ENCODE peak calls at places on chromosomes 5 and 9, in ten cellular contexts. Q is mammary epithelial cell; N is CD4-positive, CD25-positive, alpha-beta regulatory T cell; V is cardiac muscle cell; X is left ventricle myocardium inferior; A is K562; I is A549; E is keratinocyte; M is DND-41; Y is testis. R is an unnamed sample. For H3K4me1, the result is how much of the 10 kb centered on the place peaks cover.

GRCh38 chr5:37665889-37666288 is 174.0 kb downstream of the GDNF start:
- DNase-seq in Q (no peak), N (no peak), V (peak), X (peak), A (no peak), I (no peak), E (no peak), M (no peak), Y (no peak), R (no peak)

GRCh38 chr5:114363837-114364236 is 2.0 kb downstream of the KCNN2 start:
- DNase-seq in Q (no peak), N (no peak), V (no peak), X (no peak), A (no peak), I (no peak), E (no peak), M (no peak), Y (no peak), R (no peak)

GRCh38 chr5:149961186-149961685 is 678 bp downstream of the SLC26A2 start:
- DNase-seq in Q (peak), N (no peak), V (no peak), X (no peak), A (no peak), I (no peak), E (no peak), M (no peak), Y (no peak), R (no peak)

GRCh38 chr5:76735762-76736545 is 20.0 kb downstream of the F2R start:
- DNase-seq in Q (no peak), N (no peak), V (no peak), X (no peak), A (no peak), I (no peak), E (no peak), M (no peak), Y (no peak), R (no peak)

GRCh38 chr5:135921388-135921787 is 25.7 kb upstream of the IL9 start:
- DNase-seq in Q (peak), N (no peak), V (peak), X (no peak), A (no peak), I (no peak), E (no peak), M (no peak), Y (no peak), R (no peak)

GRCh38 chr9:38068616-38068865 is 486 bp downstream of the SHB start:
- DNase-seq in Q (peak), N (no peak), V (peak), X (no peak), A (peak), I (peak), E (no peak), M (peak), Y (no peak), R (peak)

GRCh38 chr5:160542281-160542680 is 120.6 kb downstream of the PTTG1 start:
- DNase-seq in Q (peak), N (no peak), V (no peak), X (no peak), A (no peak), I (no peak), E (peak), M (no peak), Y (no peak), R (no peak)

GRCh38 chr9:127809562-127810377 is 7.1 kb downstream of the FPGS start:
- DNase-seq in Q (peak), N (no peak), V (peak), X (no peak), A (peak), I (peak), E (no peak), M (no peak), Y (no peak), R (no peak)

GRCh38 chr5:68269820-68270219 is 54.3 kb downstream of the PIK3R1 start:
- DNase-seq in Q (no peak), N (no peak), V (no peak), X (no peak), A (no peak), I (no peak), E (no peak), M (no peak), Y (no peak), R (no peak)

GRCh38 chr5:68272289-68272688 is 56.7 kb downstream of the PIK3R1 start:
- DNase-seq in Q (no peak), N (peak), V (peak), X (no peak), A (no peak), I (no peak), E (no peak), M (no peak), Y (no peak), R (no peak)

GRCh38 chr5:68271124-68271523 is 55.6 kb downstream of the PIK3R1 start:
- DNase-seq in Q (no peak), N (no peak), V (no peak), X (no peak), A (no peak), I (no peak), E (no peak), M (no peak), Y (no peak), R (no peak)

GRCh38 chr5:68268363-68269130 is 53.0 kb downstream of the PIK3R1 start:
- DNase-seq in Q (peak), N (no peak), V (no peak), X (no peak), A (no peak), I (no peak), E (no peak), M (no peak), Y (no peak), R (no peak)

DNA sequence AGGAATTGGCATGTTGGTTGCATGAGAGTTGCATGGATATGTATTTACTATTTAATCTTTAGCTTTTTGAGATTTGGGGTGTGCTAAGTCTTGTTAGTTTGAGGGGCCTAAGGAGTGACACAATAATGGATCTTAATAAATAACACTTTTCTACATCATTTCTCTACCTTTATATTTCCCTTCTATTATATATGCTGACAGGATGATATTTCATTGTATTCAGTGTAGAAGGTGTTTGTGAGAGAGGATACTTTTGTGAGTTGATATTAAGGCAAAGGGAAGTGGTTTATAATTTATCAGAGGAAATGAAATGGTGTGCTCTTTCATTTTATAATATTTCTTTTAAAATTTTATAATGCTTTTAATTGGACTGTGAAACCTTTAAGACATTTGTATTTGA is 55.0 kb downstream of the PIK3R1 start:
- DNase-seq in Q (no peak), N (no peak), V (no peak), X (no peak), A (no peak), I (no peak), E (no peak), M (no peak), Y (no peak), R (no peak)
- H3K4me1 ChIP-seq in Q (half or more), N (half or more), V (under half), X (half or more), A (under half), I (under half), E (half or more), M (half or more), Y (under half), R (half or more)

GRCh38 chr5:13658761-13659160 is 285.7 kb downstream of the DNAH5 start:
- DNase-seq in Q (peak), N (no peak), V (no peak), X (no peak), A (no peak), I (no peak), E (peak), M (no peak), Y (no peak), R (no peak)

GRCh38 chr5:13660072-13660471 is 284.4 kb downstream of the DNAH5 start:
- DNase-seq in Q (no peak), N (no peak), V (no peak), X (no peak), A (no peak), I (peak), E (no peak), M (no peak), Y (no peak), R (no peak)

GRCh38 chr5:13664377-13664776 is 280.1 kb downstream of the DNAH5 start:
- DNase-seq in Q (peak), N (no peak), V (peak), X (no peak), A (no peak), I (peak), E (peak), M (no peak), Y (no peak), R (no peak)

GRCh38 chr5:13662646-13663045 is 281.8 kb downstream of the DNAH5 start:
- DNase-seq in Q (no peak), N (no peak), V (no peak), X (no peak), A (no peak), I (no peak), E (no peak), M (no peak), Y (no peak), R (no peak)

GRCh38 chr5:13659391-13659790 is 285.1 kb downstream of the DNAH5 start:
- DNase-seq in Q (no peak), N (no peak), V (no peak), X (no peak), A (no peak), I (no peak), E (no peak), M (no peak), Y (no peak), R (no peak)
- H3K4me3 ChIP-seq in Q (no peak), N (no peak), V (no peak), X (no peak), A (no peak), I (no peak), E (no peak), M (no peak), Y (no peak), R (no peak)

GRCh38 chr5:6721442-6721841 is 8.2 kb downstream of the TENT4A start:
- DNase-seq in Q (no peak), N (no peak), V (no peak), X (peak), A (peak), I (no peak), E (no peak), M (no peak), Y (no peak), R (no peak)
- H3K4me1 ChIP-seq in Q (under half), N (half or more), V (under half), X (half or more), A (under half), I (under half), E (under half), M (half or more), Y (under half), R (half or more)

DNA sequence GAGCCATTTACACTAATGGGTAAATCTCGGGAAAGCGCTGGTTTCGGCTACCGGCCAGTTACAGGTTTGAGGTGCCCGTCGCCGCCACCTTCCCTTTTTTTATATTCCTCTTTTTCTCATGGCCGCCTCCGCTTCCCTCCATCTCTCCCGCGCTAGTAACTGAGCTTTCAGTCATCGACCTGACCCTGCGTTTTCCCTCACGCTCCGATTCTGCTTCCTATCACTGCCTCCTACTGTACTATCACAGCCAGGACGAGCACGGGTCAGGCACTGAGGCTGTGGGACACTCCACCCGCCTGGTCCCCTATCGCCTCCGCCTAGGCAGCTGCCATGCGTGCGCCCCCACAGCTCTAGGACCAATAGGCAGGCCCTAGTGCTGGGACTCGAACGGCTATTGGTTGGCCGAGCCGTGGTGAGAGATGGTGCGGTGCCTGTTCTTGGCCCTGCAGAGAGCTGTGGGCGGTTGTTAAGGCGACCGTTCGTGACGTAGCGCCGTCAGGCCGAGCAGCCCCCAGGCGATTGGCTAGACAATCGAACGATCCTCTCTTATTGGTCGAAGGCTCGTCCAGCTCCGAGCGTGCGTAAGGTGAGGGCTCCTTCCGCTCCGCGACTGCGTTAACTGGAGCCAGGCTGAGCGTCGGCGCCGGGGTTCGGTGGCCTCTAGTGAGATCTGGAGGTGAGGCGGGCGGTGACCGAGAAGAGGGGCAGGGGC is at the start of gene HMGCR:
- DNase-seq in Q (peak), N (peak), V (peak), X (peak), A (peak), I (peak), E (peak), M (peak), Y (peak), R (peak)
- H3K4me3 ChIP-seq in Q (peak), N (peak), V (peak), X (peak), A (peak), I (peak), E (peak), M (peak), Y (peak), R (peak)

GRCh38 chr9:133476531-133476930 is 2.4 kb downstream of the SLC2A6 start:
- DNase-seq in Q (no peak), N (no peak), V (peak), X (no peak), A (no peak), I (no peak), E (no peak), M (no peak), Y (no peak), R (no peak)

GRCh38 chr9:133475292-133475941 is 3.5 kb downstream of the SLC2A6 start:
- DNase-seq in Q (no peak), N (no peak), V (no peak), X (no peak), A (no peak), I (no peak), E (no peak), M (no peak), Y (no peak), R (no peak)

GRCh38 chr9:133474853-133475252 is 4.0 kb downstream of the SLC2A6 start:
- DNase-seq in Q (no peak), N (no peak), V (no peak), X (no peak), A (no peak), I (no peak), E (no peak), M (no peak), Y (no peak), R (no peak)

GRCh38 chr9:133476941-133477340 is 2.0 kb downstream of the SLC2A6 start:
- DNase-seq in Q (no peak), N (no peak), V (no peak), X (no peak), A (no peak), I (no peak), E (no peak), M (no peak), Y (no peak), R (no peak)

DNA sequence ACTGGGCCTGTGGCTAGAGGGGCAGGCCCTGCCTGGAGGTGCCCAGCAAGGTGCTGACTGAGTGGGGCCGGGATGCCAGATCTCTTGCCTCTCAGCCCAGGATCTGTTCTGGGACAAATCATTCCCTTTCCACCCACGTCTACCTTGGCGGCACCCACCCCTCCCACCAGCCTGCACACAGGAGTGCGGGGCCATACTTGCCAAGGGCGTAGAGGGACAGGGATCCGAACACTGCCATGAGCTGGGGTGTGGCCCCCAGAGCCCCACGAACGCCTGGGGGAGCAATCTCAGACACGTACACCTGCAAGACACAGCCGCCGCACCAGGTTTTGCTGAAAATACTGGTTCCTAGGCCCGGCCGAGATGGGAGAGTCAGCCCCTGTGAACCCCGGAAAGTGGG is 2.9 kb downstream of the SLC2A6 start:
- DNase-seq in Q (no peak), N (no peak), V (no peak), X (no peak), A (no peak), I (no peak), E (no peak), M (no peak), Y (no peak), R (no peak)
- H3K4me1 ChIP-seq in Q (under half), N (under half), V (under half), X (under half), A (under half), I (under half), E (under half), M (under half), Y (under half), R (under half)

GRCh38 chr5:170503970-170504525 is at the start of gene KCNIP1:
- DNase-seq in Q (no peak), N (no peak), V (no peak), X (no peak), A (no peak), I (no peak), E (no peak), M (no peak), Y (peak), R (no peak)
- H3K4me3 ChIP-seq in Q (no peak), N (no peak), V (peak), X (peak), A (no peak), I (peak), E (no peak), M (no peak), Y (peak), R (no peak)

GRCh38 chr9:70390922-70391321 is 23.5 kb downstream of the KLF9 start:
- DNase-seq in Q (no peak), N (no peak), V (peak), X (no peak), A (no peak), I (no peak), E (no peak), M (no peak), Y (no peak), R (no peak)

GRCh38 chr9:70389188-70389587 is 25.3 kb downstream of the KLF9 start:
- DNase-seq in Q (no peak), N (no peak), V (no peak), X (no peak), A (no peak), I (no peak), E (no peak), M (no peak), Y (no peak), R (no peak)

GRCh38 chr9:70389642-70390266 is 24.7 kb downstream of the KLF9 start:
- DNase-seq in Q (peak), N (no peak), V (peak), X (no peak), A (no peak), I (no peak), E (no peak), M (no peak), Y (no peak), R (no peak)

GRCh38 chr9:70392850-70393249 is 21.6 kb downstream of the KLF9 start:
- DNase-seq in Q (no peak), N (no peak), V (no peak), X (no peak), A (no peak), I (no peak), E (no peak), M (no peak), Y (no peak), R (no peak)

DNA sequence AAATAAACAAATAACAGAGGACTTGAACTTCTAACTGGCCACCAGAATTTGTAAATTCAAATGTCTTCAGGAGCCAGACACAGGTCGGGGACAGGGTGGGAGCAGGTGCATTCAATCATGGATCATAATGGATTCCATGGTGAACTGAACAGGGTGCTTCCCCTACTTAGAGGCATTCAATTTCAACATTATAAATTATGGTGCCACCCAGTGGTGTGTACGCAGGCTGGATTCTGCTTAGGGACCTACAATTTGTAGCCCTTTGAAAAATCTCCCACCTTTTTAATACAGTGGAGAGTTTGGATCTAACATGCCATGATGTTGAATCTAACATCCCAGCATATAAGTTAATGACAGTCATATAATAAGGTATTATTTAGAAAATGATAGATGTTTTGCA is 22.3 kb downstream of the KLF9 start:
- DNase-seq in Q (no peak), N (no peak), V (no peak), X (no peak), A (no peak), I (peak), E (no peak), M (no peak), Y (no peak), R (no peak)
- H3K4me1 ChIP-seq in Q (under half), N (half or more), V (under half), X (half or more), A (under half), I (under half), E (under half), M (under half), Y (under half), R (half or more)

GRCh38 chr5:24788829-24789509 is 144.2 kb upstream of the CDH10 start:
- DNase-seq in Q (peak), N (no peak), V (peak), X (no peak), A (no peak), I (peak), E (no peak), M (no peak), Y (no peak), R (no peak)

GRCh38 chr5:24791326-24791725 is 146.5 kb upstream of the CDH10 start:
- DNase-seq in Q (no peak), N (no peak), V (no peak), X (no peak), A (no peak), I (no peak), E (no peak), M (no peak), Y (no peak), R (no peak)

GRCh38 chr5:24786108-24786507 is 141.3 kb upstream of the CDH10 start:
- DNase-seq in Q (no peak), N (no peak), V (no peak), X (no peak), A (no peak), I (no peak), E (no peak), M (no peak), Y (no peak), R (no peak)

GRCh38 chr5:24789631-24790354 is 145.0 kb upstream of the CDH10 start:
- DNase-seq in Q (no peak), N (no peak), V (no peak), X (no peak), A (no peak), I (no peak), E (no peak), M (no peak), Y (no peak), R (no peak)
- H3K4me3 ChIP-seq in Q (no peak), N (no peak), V (no peak), X (no peak), A (no peak), I (no peak), E (no peak), M (no peak), Y (no peak), R (no peak)

GRCh38 chr9:105138306-105138801 is 106.1 kb upstream of the SLC44A1 start:
- DNase-seq in Q (no peak), N (no peak), V (peak), X (peak), A (no peak), I (no peak), E (no peak), M (no peak), Y (peak), R (no peak)
- H3K4me1 ChIP-seq in Q (under half), N (under half), V (under half), X (under half), A (under half), I (under half), E (under half), M (under half), Y (under half), R (under half)

DNA sequence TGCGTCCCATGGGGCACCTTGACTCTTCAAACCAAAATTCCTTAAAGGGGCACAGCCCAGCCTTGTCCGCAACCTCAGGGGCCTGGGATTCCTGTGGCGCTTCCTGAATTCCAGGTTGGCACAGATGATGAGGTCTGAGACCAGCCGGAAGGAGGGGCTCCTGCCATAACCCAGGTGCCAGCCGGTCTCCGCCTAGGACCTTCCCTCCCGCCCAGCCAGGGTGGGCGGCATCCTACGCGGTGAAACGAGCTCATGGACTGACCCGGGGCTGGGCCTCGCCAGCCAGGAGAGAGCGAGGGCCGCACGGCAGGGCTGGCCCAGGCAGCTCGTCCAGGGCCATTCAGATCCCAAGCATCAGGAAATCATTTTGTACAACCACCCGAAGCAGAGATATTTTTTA is 23.0 kb downstream of the AMBP start:
- DNase-seq in Q (no peak), N (no peak), V (no peak), X (no peak), A (no peak), I (no peak), E (no peak), M (no peak), Y (no peak), R (no peak)
- H3K4me3 ChIP-seq in Q (no peak), N (no peak), V (no peak), X (no peak), A (no peak), I (no peak), E (no peak), M (no peak), Y (no peak), R (no peak)

R was measured in CD8-positive, alpha-beta memory T cell.